ENCODE peak calls at places on chromosomes 11 and 22, in four cellular contexts. C is CD8-positive, alpha-beta T cell; H is tibial nerve; G is prostate gland. U is an unnamed sample.

GRCh38 chr22:39997939-39998726 is 3.4 kb downstream of the FAM83F start:
- DNase-seq in H (no peak), C (no peak), G (peak), U (no peak)

GRCh38 chr22:40326905-40327735 is 19.2 kb upstream of the ADSL start:
- DNase-seq in C (no peak), H (no peak), G (peak), U (no peak)

GRCh38 chr11:93536346-93536871 is 6.8 kb downstream of the SMCO4 start:
- DNase-seq in H (no peak), G (no peak), C (no peak), U (no peak)

GRCh38 chr22:46060292-46061123 is 83.5 kb upstream of the WNT7B start:
- DNase-seq in C (no peak), G (no peak), H (peak), U (no peak)

GRCh38 chr11:84714316-84714780 is 912.8 kb downstream of the DLG2 start:
- DNase-seq in H (no peak), G (peak), C (no peak), U (no peak)

GRCh38 chr11:66248903-66249302 is 19.5 kb upstream of the RAB1B start:
- DNase-seq in C (no peak), G (no peak), H (no peak), U (no peak)

GRCh38 chr11:8283510-8284272 is 20.0 kb upstream of the LMO1 start:
- DNase-seq in G (no peak), C (no peak), H (no peak), U (no peak)

GRCh38 chr11:118913411-118914125 is 12.2 kb downstream of the BCL9L start:
- DNase-seq in H (no peak), G (no peak), C (peak), U (peak)

GRCh38 chr11:6405837-6406236 is 13.1 kb downstream of the APBB1 start:
- DNase-seq in H (no peak), G (no peak), C (no peak), U (no peak)

GRCh38 chr11:127106142-127106541 is 105.6 kb upstream of the KIRREL3 start:
- DNase-seq in H (no peak), C (no peak), G (peak), U (no peak)

GRCh38 chr11:73907191-73907590 is 30.4 kb downstream of the PAAF1 start:
- DNase-seq in G (no peak), H (no peak), C (no peak), U (no peak)

GRCh38 chr11:106276859-106277436 is 199.5 kb downstream of the AASDHPPT start:
- DNase-seq in G (no peak), C (no peak), H (no peak), U (no peak)

GRCh38 chr22:27331526-27332281 is 469.9 kb downstream of the MN1 start:
- DNase-seq in G (no peak), H (no peak), C (no peak), U (no peak)
- H3K4me3 ChIP-seq in G (no peak), H (no peak), C (no peak), U (no peak)

GRCh38 chr11:12686246-12687060 is 12.2 kb downstream of the TEAD1 start:
- DNase-seq in C (no peak), G (no peak), H (no peak), U (no peak)

GRCh38 chr11:12683857-12684256 is 9.6 kb downstream of the TEAD1 start:
- DNase-seq in C (no peak), H (no peak), G (no peak), U (no peak)

GRCh38 chr11:12684354-12684753 is 10.1 kb downstream of the TEAD1 start:
- DNase-seq in C (no peak), G (no peak), H (no peak), U (no peak)

GRCh38 chr11:12685229-12685628 is 11.0 kb downstream of the TEAD1 start:
- DNase-seq in G (no peak), C (no peak), H (no peak), U (no peak)

GRCh38 chr11:12684821-12685220 is 10.6 kb downstream of the TEAD1 start:
- DNase-seq in G (no peak), H (no peak), C (no peak), U (no peak)
- H3K4me3 ChIP-seq in G (no peak), H (no peak), C (no peak), U (no peak)

DNA sequence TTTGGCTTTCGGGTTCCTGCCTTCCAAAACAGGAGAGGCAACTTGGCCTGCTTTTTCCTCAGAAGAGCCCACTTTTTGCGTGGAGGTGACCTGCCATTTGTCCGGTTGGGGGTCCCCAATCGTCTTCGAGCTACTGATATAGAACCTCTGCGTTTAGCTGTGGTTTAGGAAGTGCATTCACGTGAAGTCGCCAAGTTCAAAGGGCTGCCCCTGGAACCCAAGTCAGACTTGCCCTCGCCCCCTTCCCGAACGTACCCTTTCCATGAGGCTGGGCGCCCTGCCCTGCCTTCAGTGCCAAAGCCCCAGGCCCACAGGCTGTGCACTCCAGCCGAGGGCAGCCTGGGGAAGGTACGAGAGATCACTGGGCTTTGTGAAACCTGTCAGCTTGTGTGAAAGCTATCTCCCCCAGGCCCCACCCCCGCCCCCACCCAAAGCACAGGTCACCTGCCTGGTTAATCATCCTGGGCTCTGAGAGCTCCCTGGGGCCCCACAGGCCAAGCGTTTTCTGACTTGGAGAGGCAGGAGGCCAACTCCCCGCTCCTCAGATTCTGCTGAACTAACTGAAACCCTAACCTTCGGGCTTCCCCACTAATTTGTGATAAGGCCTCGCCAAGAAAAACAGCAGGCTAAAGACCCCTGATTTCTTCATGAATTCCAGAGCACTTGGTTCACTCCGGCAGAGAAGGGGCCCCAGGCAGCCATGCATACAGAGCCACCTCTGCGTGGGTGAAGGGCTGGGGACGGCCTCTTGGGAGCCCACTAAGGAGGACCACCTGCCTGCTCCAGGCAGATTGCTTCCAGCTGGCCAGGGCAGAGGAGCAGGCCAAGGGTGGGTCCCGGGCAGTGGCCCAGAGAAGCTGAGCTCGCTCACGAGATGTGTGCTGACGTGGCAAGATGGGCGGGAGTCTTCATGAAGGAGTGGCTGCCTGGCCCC is 25.8 kb upstream of the KCNQ1OT1 start:
- DNase-seq in G (no peak), C (no peak), H (peak), U (no peak)
- H3K4me3 ChIP-seq in G (no peak), C (no peak), H (no peak), U (no peak)

DNA sequence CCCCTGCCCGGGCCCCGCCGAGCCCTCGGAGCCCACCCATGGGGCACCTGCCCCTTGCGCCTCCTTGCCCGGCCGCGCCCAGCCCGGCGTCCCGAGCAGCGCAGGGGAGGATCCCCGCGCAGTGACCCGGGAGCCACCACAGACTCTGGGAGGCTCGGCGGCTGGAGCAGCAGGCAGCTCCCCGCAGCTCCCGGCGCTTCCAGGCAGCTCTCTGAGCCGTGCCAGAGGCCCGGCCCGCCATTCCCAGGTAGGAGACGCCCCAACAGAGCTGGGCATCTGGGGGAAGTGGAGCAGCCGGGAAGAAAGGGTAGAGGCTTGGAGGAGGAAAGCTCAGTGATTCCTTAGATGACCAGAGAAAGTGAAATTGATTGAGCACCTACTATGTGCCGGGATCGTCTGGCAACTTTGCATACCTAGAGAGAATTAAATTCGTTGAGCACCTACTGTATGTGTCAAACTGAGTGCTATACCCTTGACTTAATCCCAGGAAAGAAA is 670 bp downstream of the RASD2 start:
- DNase-seq in C (no peak), H (no peak), G (no peak), U (no peak)
- H3K4me3 ChIP-seq in C (peak), H (peak), G (peak), U (no peak)

DNA sequence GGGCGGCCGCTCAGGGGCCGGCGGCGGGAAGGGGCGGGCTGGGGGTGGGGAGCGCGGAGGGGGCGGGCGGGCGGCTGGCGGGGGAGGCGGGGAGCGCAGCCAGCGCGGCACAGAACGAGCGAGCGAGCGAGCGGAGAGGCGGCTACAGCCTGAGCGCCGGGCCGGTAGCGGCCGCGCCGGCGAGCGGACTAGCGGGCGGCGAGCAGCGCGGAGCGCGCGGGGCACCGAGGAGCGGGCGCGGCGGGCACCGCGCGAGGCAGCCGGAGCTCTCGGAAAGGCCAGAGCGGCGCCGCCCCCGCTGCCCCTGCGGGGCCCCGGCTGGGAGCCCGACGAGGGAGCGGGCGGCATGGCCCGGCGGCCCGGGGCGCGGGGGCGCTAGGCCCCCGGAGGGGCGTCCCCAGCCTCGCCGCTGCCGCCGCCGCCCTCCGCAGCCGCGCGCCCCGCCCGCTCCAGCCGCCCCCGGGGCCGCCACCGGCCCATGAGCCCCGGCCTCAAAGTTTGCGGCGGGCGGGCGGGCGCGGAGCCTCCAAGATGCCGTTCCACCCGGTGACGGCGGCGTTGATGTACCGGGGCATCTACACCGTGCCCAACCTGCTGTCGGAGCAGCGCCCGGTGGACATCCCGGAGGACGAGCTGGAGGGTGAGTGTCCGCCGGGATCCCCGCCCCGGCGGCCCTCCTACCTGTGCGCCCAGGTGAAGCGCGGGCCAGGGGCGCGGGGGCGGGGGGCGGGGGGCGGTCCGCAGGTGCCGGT is at the start of gene CABP7:
- DNase-seq in G (no peak), C (no peak), H (no peak), U (no peak)
- H3K4me3 ChIP-seq in G (peak), C (no peak), H (peak), U (no peak)

DNA sequence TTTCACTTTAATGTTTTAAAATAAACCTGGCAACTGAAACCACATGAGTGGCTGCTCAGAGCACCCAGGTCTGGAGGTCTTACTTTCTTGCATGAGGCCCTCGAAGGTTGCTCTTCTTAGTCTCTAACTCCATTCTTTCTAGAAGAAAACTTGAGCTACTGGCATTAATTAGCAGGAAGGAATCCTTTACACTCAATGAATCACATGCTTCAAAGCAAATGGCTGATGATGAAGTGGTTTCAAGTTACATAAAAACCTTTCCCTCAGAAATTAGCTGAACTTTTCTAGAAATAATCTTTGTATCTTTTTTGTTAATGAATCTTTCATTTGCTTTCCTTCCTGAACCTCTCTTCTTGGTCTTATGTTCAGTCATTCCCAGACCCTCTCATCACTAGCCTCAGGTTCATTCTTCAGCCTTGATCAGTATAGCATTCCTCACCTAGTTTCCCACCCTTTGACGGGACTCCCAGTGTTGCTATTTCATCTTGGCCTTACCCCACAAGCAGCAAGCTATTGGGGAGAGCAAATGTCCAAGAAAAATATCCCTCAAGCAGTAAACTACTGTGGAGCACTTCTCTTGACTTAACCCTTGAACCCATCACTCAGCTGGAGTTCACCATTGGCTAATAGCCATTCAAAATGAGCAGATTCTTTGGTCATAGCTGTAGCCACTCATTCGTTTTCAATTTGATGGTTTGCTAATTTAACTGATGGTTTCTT is 75.1 kb downstream of the INSC start:
- DNase-seq in C (no peak), G (no peak), H (no peak), U (no peak)
- H3K4me3 ChIP-seq in C (no peak), G (no peak), H (no peak), U (no peak)

U was measured in CD4-positive, CD25-positive, alpha-beta regulatory T cell.